ENCODE peak calls at places on chromosomes 7 and 10, in eight cellular contexts. A is body of pancreas; R is CD8-positive, alpha-beta T cell; V is pancreas; B is sigmoid colon; F is mammary epithelial cell; T is transverse colon; J is kidney. K is an unnamed sample.
A peak's percentile ranks its signal among the peaks of the same experiment; 100 is the strongest.

GRCh38 chr10:95235676-95236067 is 41.6 kb downstream of the ACSM6 start:
- DNase-seq in A (no peak), R (no peak), V (no peak), B (no peak), F (no peak), T (no peak), J (no peak), K (no peak)

GRCh38 chr10:97891497-97892167 is 42.0 kb downstream of the GOLGA7B start:
- DNase-seq in A (no peak), R (no peak), V (no peak), B (no peak), F (no peak), T (no peak), J (no peak), K (no peak)

GRCh38 chr7:17444673-17445072 is 146.2 kb downstream of the AHR start:
- DNase-seq in A (no peak), R (no peak), V (no peak), B (no peak), F (peak; percentile 57), T (no peak), J (no peak), K (no peak)

GRCh38 chr7:47937065-47937687 is 11.1 kb downstream of the PKD1L1 start:
- DNase-seq in A (no peak), R (no peak), V (no peak), B (no peak), F (no peak), T (peak; percentile 44), J (no peak), K (no peak)

GRCh38 chr10:17703706-17704105 is 48.3 kb upstream of the TMEM236 start:
- DNase-seq in A (no peak), R (no peak), V (no peak), B (no peak), F (no peak), T (no peak), J (no peak), K (no peak)

GRCh38 chr7:75599244-75599771 is 107.2 kb downstream of the SPDYE5 start:
- DNase-seq in A (no peak), R (no peak), V (no peak), B (peak; percentile 71), F (no peak), T (no peak), J (peak; percentile 80), K (no peak)

GRCh38 chr7:113076703-113077102 is 9.9 kb downstream of the GPR85 start:
- DNase-seq in A (no peak), R (no peak), V (no peak), B (no peak), F (no peak), T (no peak), J (no peak), K (no peak)

GRCh38 chr7:149450821-149451220 is 10.0 kb downstream of the ZNF777 start:
- DNase-seq in A (no peak), R (no peak), V (no peak), B (no peak), F (no peak), T (no peak), J (no peak), K (no peak)

GRCh38 chr7:131827421-131827820 is 271.0 kb upstream of the PODXL start:
- DNase-seq in A (no peak), R (no peak), V (no peak), B (no peak), F (peak; percentile 1), T (no peak), J (no peak), K (no peak)

GRCh38 chr10:43350139-43350538 is 21.3 kb upstream of the FXYD4 start:
- DNase-seq in A (peak; percentile 50), R (no peak), V (peak; percentile 32), B (no peak), F (no peak), T (peak; percentile 32), J (no peak), K (no peak)

GRCh38 chr10:60975716-60976115 is 31.7 kb upstream of the RHOBTB1 start:
- DNase-seq in A (no peak), R (no peak), V (no peak), B (no peak), F (no peak), T (no peak), J (no peak), K (no peak)

GRCh38 chr10:60976687-60977086 is 32.7 kb upstream of the RHOBTB1 start:
- DNase-seq in A (no peak), R (no peak), V (no peak), B (no peak), F (no peak), T (no peak), J (no peak), K (no peak)

GRCh38 chr10:60979667-60980104 is 35.7 kb upstream of the RHOBTB1 start:
- DNase-seq in A (no peak), R (no peak), V (no peak), B (no peak), F (no peak), T (no peak), J (no peak), K (no peak)

GRCh38 chr10:60978287-60979115 is 34.5 kb upstream of the RHOBTB1 start:
- DNase-seq in A (peak; percentile 59), R (no peak), V (peak; percentile 27), B (no peak), F (peak; percentile 48), T (no peak), J (no peak), K (no peak)

DNA sequence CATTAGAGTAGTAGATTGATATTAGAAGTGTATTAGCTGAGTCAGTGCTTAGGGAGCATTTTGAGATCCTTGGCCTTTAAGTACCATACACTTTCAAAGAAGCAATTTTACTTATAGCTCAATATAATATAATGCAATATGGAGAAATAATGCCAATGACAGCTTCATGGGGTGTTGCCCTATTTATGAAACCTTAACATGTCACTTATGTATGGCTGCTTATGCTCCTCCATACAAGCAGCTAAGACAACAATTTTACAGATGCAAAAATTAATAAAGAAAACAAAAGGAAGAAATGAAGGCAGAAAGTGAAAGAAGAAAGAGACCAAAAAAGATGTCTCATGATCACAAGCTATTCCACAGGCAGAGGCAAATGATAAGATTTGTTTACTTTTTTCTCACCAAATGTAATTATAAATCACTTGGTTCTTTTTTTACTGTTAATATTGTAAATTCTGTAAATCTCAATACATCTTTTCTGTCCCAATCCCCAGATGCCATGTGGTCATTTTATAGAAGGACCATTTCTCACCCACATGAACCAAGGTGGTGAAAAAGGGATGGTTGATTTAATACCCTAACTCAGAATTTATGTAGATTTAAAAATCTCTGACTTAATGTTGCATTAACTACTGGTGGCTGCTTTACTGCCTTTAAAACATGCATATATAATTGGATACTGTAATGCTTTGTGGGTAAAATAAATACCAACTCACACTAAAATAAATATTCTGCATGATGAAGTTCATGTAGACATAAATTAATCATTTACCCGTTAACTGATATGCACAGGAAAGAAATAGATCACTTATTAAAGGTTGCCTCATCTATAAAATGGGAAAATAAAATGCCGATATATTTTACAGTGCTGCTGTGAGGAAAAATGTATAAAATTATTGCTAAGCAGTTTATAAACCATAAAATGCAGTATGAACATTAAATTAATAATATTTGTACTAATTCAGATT is 33.5 kb upstream of the RHOBTB1 start:
- DNase-seq in A (no peak), R (no peak), V (no peak), B (no peak), F (no peak), T (no peak), J (no peak), K (no peak)
- H3K27ac ChIP-seq in A (peak overlapping the region; percentile 74), R (no peak overlapping the region), V (peak overlapping the region; percentile 73), B (no peak overlapping the region), F (no peak overlapping the region), T (no peak overlapping the region), J (no peak overlapping the region), K (no peak overlapping the region)

GRCh38 chr10:121936295-121936694 is 8.5 kb upstream of the ATE1 start:
- DNase-seq in A (no peak), R (no peak), V (no peak), B (no peak), F (no peak), T (no peak), J (no peak), K (no peak)
- H3K4me1 ChIP-seq in A (peaks cover 21% of the 10 kb centered on the region), R (no peaks in the 10 kb centered on the region), V (no peaks in the 10 kb centered on the region), B (peaks cover 11% of the 10 kb centered on the region), F (no peaks in the 10 kb centered on the region), T (peaks cover 3% of the 10 kb centered on the region), J (no peaks in the 10 kb centered on the region), K (no peaks in the 10 kb centered on the region)

GRCh38 chr7:143279186-143280098 is 5.3 kb upstream of the TMEM139 start:
- DNase-seq in A (no peak), R (no peak), V (no peak), B (no peak), F (peak; percentile 87), T (no peak), J (no peak), K (peak; percentile 38)

GRCh38 chr7:143282124-143282523 is 2.6 kb upstream of the TMEM139 start:
- DNase-seq in A (no peak), R (no peak), V (no peak), B (no peak), F (no peak), T (no peak), J (no peak), K (no peak)

GRCh38 chr7:143280160-143280559 is 4.6 kb upstream of the TMEM139 start:
- DNase-seq in A (no peak), R (no peak), V (no peak), B (no peak), F (no peak), T (no peak), J (no peak), K (no peak)

GRCh38 chr7:143283344-143283743 is 1.4 kb upstream of the TMEM139 start:
- DNase-seq in A (no peak), R (no peak), V (no peak), B (no peak), F (no peak), T (peak; percentile 55), J (no peak), K (no peak)

DNA sequence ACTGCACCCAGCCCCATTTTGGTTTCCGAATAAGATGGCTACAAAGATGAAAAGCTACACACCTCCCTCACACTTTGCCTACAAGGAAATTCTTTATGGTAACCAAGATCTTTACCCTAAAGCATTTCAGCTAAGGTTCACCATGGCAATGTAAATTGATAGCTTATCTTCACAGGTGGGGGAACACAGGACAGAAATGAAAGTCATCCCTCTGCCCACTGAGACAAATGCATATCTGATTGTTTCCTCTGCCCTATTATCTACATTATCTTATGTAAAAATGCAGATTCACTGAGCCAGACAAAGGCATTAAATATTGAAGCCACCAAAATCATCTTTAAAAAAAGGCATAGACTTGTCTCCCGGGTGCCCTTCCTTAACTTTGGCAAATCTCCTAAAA is 3.2 kb upstream of the TMEM139 start:
- DNase-seq in A (no peak), R (no peak), V (no peak), B (no peak), F (no peak), T (no peak), J (no peak), K (no peak)
- H3K27ac ChIP-seq in A (no peak overlapping the region), R (no peak overlapping the region), V (no peak overlapping the region), B (no peak overlapping the region), F (no peak overlapping the region), T (no peak overlapping the region), J (no peak overlapping the region), K (no peak overlapping the region)

DNA sequence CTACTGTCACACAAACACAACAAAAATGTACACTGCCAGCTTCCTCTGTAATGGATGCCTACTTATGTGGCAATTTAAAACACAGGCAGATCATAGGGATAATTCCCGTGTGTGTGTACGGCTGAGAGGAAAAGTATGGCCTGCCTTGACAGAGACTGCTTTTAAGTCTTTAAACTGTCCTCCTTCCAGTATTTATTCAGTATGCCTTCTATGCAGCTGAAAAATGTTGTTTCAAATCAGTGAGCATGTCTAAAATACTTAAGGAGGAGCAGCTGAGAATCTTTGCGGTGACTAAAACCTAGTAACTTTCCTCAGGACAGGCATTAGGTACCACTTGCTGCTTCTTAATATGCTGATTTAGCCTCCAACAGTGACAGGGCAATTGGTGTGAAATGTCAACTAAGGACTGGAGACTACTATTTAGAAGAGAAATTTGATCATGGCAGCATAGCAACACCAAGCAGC is 126.3 kb downstream of the CACNA2D1 start:
- DNase-seq in A (no peak), R (no peak), V (no peak), B (no peak), F (no peak), T (no peak), J (no peak), K (no peak)
- H3K4me1 ChIP-seq in A (no peaks in the 10 kb centered on the region), R (no peaks in the 10 kb centered on the region), V (no peaks in the 10 kb centered on the region), B (peaks cover 35% of the 10 kb centered on the region), F (no peaks in the 10 kb centered on the region), T (no peaks in the 10 kb centered on the region), J (no peaks in the 10 kb centered on the region), K (no peaks in the 10 kb centered on the region)

K was measured in CD4-positive, CD25-positive, alpha-beta regulatory T cell.